ENCODE peak calls at places on chromosomes 7 and 10, in nine cellular contexts. I is ovary, Q is IMR-90, V is endothelial cell of umbilical vein, X is stomach, R is right lobe of liver, B is prostate gland, T is Peyer's patch, E is breast epithelium. U is an unnamed sample.
A peak's percentile ranks its signal among the peaks of the same experiment; 100 is the strongest.

GRCh38 chr7:111789880-111790279 is 227.6 kb upstream of the IMMP2L start:
- DNase-seq in I (no peak), Q (peak; percentile 21), V (peak; percentile 28), X (no peak), R (no peak), B (no peak), T (no peak), E (no peak), U (no peak)

GRCh38 chr7:43625453-43625852 is 42.5 kb downstream of the STK17A start:
- DNase-seq in I (no peak), Q (no peak), V (no peak), X (no peak), R (no peak), B (no peak), T (peak; percentile 80), E (no peak), U (no peak)

GRCh38 chr10:71726673-71727428 is 7.3 kb upstream of the C10orf105 start:
- DNase-seq in I (no peak), Q (no peak), V (no peak), X (no peak), R (peak; percentile 44), B (no peak), T (peak; percentile 81), E (no peak), U (no peak)

GRCh38 chr7:140061607-140061930 is 1.2 kb downstream of the PARP12 start:
- DNase-seq in I (no peak), Q (no peak), V (no peak), X (no peak), R (no peak), B (no peak), T (no peak), E (no peak), U (no peak)

GRCh38 chr10:133355266-133355665 is 2.6 kb downstream of the FUOM start:
- DNase-seq in I (no peak), Q (no peak), V (no peak), X (no peak), R (no peak), B (no peak), T (no peak), E (no peak), U (no peak)

GRCh38 chr10:117661316-117661715 is 118.8 kb downstream of the EMX2 start:
- DNase-seq in I (no peak), Q (no peak), V (no peak), X (no peak), R (no peak), B (no peak), T (no peak), E (no peak), U (no peak)

GRCh38 chr10:85548038-85548437 is 818.6 kb downstream of the GRID1 start:
- DNase-seq in I (no peak), Q (no peak), V (peak; percentile 9), X (no peak), R (no peak), B (peak; percentile 32), T (peak; percentile 65), E (peak; percentile 35), U (peak; percentile 50)

GRCh38 chr10:60433684-60434083 is 44.0 kb upstream of the ANK3 start:
- DNase-seq in I (no peak), Q (peak; percentile 86), V (peak; percentile 34), X (no peak), R (no peak), B (no peak), T (no peak), E (no peak), U (no peak)

GRCh38 chr10:88820990-88821389 is 18.5 kb downstream of the LIPM start:
- DNase-seq in I (no peak), Q (peak; percentile 73), V (no peak), X (no peak), R (no peak), B (no peak), T (no peak), E (no peak), U (no peak)

GRCh38 chr7:24948739-24949138 is 31.2 kb downstream of the OSBPL3 start:
- DNase-seq in I (no peak), Q (no peak), V (peak; percentile 40), X (no peak), R (no peak), B (no peak), T (no peak), E (no peak), U (no peak)

GRCh38 chr10:44801383-44802327 is 109.5 kb upstream of the TMEM72 start:
- DNase-seq in I (peak; percentile 85), Q (peak; percentile 97), V (peak; percentile 92), X (peak; percentile 95), R (peak; percentile 93), B (peak; percentile 76), T (peak; percentile 74), E (peak; percentile 79), U (peak; percentile 97)

GRCh38 chr7:4190021-4190981 is 491.8 kb upstream of the FOXK1 start:
- DNase-seq in I (no peak), Q (no peak), V (no peak), X (no peak), R (no peak), B (no peak), T (no peak), E (no peak), U (no peak)

GRCh38 chr7:7099584-7100014 is 82.7 kb upstream of the C1GALT1 start:
- DNase-seq in I (peak; percentile 60), Q (peak; percentile 83), V (peak; percentile 97), X (peak; percentile 76), R (no peak), B (peak; percentile 80), T (peak; percentile 59), E (peak; percentile 90), U (peak; percentile 85)

GRCh38 chr10:14409247-14409646 is 78.5 kb upstream of the FRMD4A start:
- DNase-seq in I (no peak), Q (no peak), V (no peak), X (no peak), R (no peak), B (no peak), T (no peak), E (no peak), U (no peak)

GRCh38 chr10:78306358-78306757 is 272.7 kb downstream of the RPS24 start:
- DNase-seq in I (no peak), Q (no peak), V (no peak), X (no peak), R (no peak), B (peak; percentile 2), T (no peak), E (no peak), U (no peak)

DNA sequence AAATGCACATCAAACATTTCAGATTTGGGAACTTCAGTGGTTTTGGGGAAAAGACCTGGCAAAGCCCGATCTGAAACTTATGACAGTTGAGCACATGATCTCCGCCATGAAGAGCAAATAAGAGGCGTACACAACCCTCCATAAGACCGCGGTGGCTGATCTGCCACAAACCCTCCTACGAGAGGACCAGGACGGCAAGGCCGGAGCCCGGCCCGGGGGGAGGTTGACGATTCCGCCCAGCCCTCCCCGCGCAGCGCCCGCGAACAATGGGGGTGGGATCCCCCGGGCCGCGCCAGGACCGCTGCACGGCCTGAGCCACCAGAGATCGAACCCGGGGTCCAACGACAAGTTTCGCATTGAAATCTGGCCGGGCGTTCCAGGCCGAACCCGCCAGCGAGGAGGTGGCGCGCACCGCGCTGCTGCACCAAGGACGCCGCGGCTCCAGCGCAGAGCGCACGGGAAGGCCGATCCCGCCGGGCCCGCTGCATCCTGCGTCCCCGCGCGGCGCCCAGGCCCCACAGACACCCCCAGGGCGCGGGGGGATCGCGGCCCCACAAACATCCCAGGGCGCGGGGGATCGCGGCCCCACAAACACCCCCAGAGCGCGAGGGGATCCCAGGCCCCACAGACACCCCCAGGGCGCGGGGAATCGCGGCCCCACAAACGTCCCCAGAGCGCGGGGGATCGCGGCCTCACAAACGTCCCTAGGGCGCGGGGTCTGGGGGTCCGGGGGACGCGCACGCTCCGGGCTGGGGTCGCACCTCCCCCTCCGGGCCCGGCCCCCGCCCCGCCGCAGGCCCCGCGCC is 644 bp downstream of the DIP2C start:
- DNase-seq in I (peak; percentile 54), Q (peak; percentile 37), V (peak; percentile 30), X (peak; percentile 45), R (no peak), B (peak; percentile 41), T (no peak), E (no peak), U (peak; percentile 49)
- TF ChIP-seq POLR2A in I (peak; percentile 10), Q (no peak), V (no peak), X (no peak), R (peak; percentile 21), B (no peak), T (no peak), E (no peak), U (peak; percentile 19)

DNA sequence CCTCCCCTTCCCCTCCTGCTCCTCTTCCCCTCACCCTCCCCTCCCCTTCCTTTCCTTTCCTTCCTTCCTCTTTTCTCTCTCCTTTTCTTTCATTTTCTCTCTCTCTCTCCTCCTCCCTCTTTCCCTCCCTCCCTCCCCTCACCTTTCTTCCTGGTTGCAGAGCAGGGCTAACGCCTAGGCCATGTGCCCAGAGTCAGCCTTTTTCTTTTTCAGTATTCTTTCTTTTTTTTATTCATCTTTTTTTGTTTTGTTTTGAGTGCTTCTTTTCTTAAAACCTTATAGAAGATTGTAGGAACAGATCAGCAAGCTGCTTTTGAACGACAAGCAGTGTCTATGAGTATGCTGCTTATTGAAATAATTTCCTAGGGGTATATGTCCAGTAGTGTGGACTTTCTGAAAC is 219.0 kb downstream of the CAMK1D start:
- DNase-seq in I (no peak), Q (no peak), V (no peak), X (no peak), R (no peak), B (no peak), T (no peak), E (no peak), U (no peak)
- H3K36me3 ChIP-seq in I (no peaks in the 10 kb centered on the region), Q (no peaks in the 10 kb centered on the region), V (no peaks in the 10 kb centered on the region), X (no peaks in the 10 kb centered on the region), R (no peaks in the 10 kb centered on the region), B (no peaks in the 10 kb centered on the region), T (no peaks in the 10 kb centered on the region), E (no peaks in the 10 kb centered on the region), U (no peaks in the 10 kb centered on the region)

GRCh38 chr7:101153969-101154692 is at the start of gene AP1S1:
- DNase-seq in I (peak; percentile 96), Q (peak; percentile 92), V (peak; percentile 95), X (peak; percentile 95), R (peak; percentile 96), B (peak; percentile 90), T (peak; percentile 97), E (peak; percentile 85), U (peak; percentile 96)
- TF ChIP-seq POLR2A in I (no peak), Q (no peak), V (no peak), X (no peak), R (no peak), B (peak; percentile 71), T (peak; percentile 83), E (no peak), U (no peak)

GRCh38 chr10:24928163-24928562 is 24.2 kb downstream of the PRTFDC1 start:
- DNase-seq in I (no peak), Q (no peak), V (no peak), X (no peak), R (no peak), B (no peak), T (no peak), E (no peak), U (no peak)

GRCh38 chr10:24929056-24929544 is 23.3 kb downstream of the PRTFDC1 start:
- DNase-seq in I (no peak), Q (no peak), V (no peak), X (no peak), R (no peak), B (no peak), T (no peak), E (no peak), U (no peak)

GRCh38 chr10:24930427-24930826 is 22.0 kb downstream of the PRTFDC1 start:
- DNase-seq in I (no peak), Q (no peak), V (no peak), X (no peak), R (no peak), B (no peak), T (no peak), E (no peak), U (no peak)

GRCh38 chr10:24931236-24931635 is 21.2 kb downstream of the PRTFDC1 start:
- DNase-seq in I (no peak), Q (no peak), V (no peak), X (no peak), R (no peak), B (no peak), T (no peak), E (no peak), U (no peak)

GRCh38 chr10:24929904-24930303 is 22.5 kb downstream of the PRTFDC1 start:
- DNase-seq in I (no peak), Q (no peak), V (no peak), X (no peak), R (no peak), B (no peak), T (no peak), E (no peak), U (no peak)
- H3K36me3 ChIP-seq in I (no peaks in the 10 kb centered on the region), Q (no peaks in the 10 kb centered on the region), V (no peaks in the 10 kb centered on the region), X (no peaks in the 10 kb centered on the region), R (no peaks in the 10 kb centered on the region), B (no peaks in the 10 kb centered on the region), T (no peaks in the 10 kb centered on the region), E (no peaks in the 10 kb centered on the region), U (no peaks in the 10 kb centered on the region)